ENCODE peak calls at places on chromosome 10, in seven cellular contexts. P is BE2C; D is CD4-positive, alpha-beta T cell; R is nephron progenitor cell; I is cardiac fibroblast; T is endothelial cell of umbilical vein; V is right atrium auricular region. A is an unnamed sample.

GRCh38 chr10:77043364-77043763 is 594.2 kb downstream of the KCNMA1 start:
- DNase-seq in P (no peak), D (no peak), R (no peak), I (peak), T (no peak), V (no peak), A (no peak)

GRCh38 chr10:96025566-96025965 is 17.8 kb upstream of the CCNJ start:
- DNase-seq in P (peak), D (no peak), R (peak), I (peak), T (peak), V (no peak), A (no peak)

GRCh38 chr10:113666682-113667252 is 2.9 kb upstream of the NRAP start:
- DNase-seq in P (no peak), D (no peak), R (no peak), I (peak), T (no peak), V (no peak), A (no peak)

GRCh38 chr10:1540144-1540543 is 197.2 kb downstream of the ADARB2 start:
- DNase-seq in P (no peak), D (no peak), R (no peak), I (no peak), T (no peak), V (no peak), A (no peak)

GRCh38 chr10:70846795-70847194 is 31.0 kb downstream of the SGPL1 start:
- DNase-seq in P (no peak), D (no peak), R (no peak), I (no peak), T (no peak), V (no peak), A (no peak)

GRCh38 chr10:6561552-6561951 is 18.5 kb downstream of the PRKCQ start:
- DNase-seq in P (no peak), D (no peak), R (no peak), I (no peak), T (no peak), V (no peak), A (no peak)

GRCh38 chr10:84613336-84614021 is 285.1 kb downstream of the CCSER2 start:
- DNase-seq in P (peak), D (no peak), R (peak), I (peak), T (no peak), V (no peak), A (no peak)

GRCh38 chr10:6327906-6328707 is 125.4 kb downstream of the PFKFB3 start:
- DNase-seq in P (no peak), D (no peak), R (no peak), I (no peak), T (no peak), V (no peak), A (no peak)

GRCh38 chr10:114308470-114309110 is 69.5 kb downstream of the VWA2 start:
- DNase-seq in P (no peak), D (no peak), R (no peak), I (no peak), T (no peak), V (no peak), A (no peak)

GRCh38 chr10:129713659-129714265 is 246.7 kb downstream of the MGMT start:
- DNase-seq in P (no peak), D (no peak), R (no peak), I (no peak), T (no peak), V (peak), A (no peak)

GRCh38 chr10:84333864-84334451 is 5.6 kb downstream of the CCSER2 start:
- DNase-seq in P (no peak), D (peak), R (no peak), I (peak), T (no peak), V (no peak), A (no peak)

GRCh38 chr10:129513312-129513711 is 46.3 kb downstream of the MGMT start:
- DNase-seq in P (no peak), D (no peak), R (no peak), I (no peak), T (no peak), V (peak), A (no peak)

GRCh38 chr10:6065845-6066244 is 3.7 kb upstream of the IL2RA start:
- DNase-seq in P (no peak), D (no peak), R (no peak), I (peak), T (no peak), V (no peak), A (no peak)

GRCh38 chr10:101560293-101561067 is 27.6 kb downstream of the POLL start:
- DNase-seq in P (peak), D (no peak), R (no peak), I (no peak), T (no peak), V (peak), A (no peak)

GRCh38 chr10:22606164-22606614 is 108.2 kb downstream of the PIP4K2A start:
- DNase-seq in P (no peak), D (no peak), R (no peak), I (peak), T (peak), V (no peak), A (no peak)

GRCh38 chr10:110533149-110533548 is 34.3 kb upstream of the SMC3 start:
- DNase-seq in P (no peak), D (no peak), R (peak), I (no peak), T (peak), V (no peak), A (no peak)

GRCh38 chr10:52198540-52198939 is 115.5 kb upstream of the DKK1 start:
- DNase-seq in P (no peak), D (no peak), R (no peak), I (no peak), T (no peak), V (no peak), A (no peak)

GRCh38 chr10:13949844-13950542 is 363.2 kb downstream of the PRPF18 start:
- DNase-seq in P (no peak), D (no peak), R (no peak), I (peak), T (peak), V (peak), A (peak)

GRCh38 chr10:78443900-78444571 is 410.4 kb downstream of the RPS24 start:
- DNase-seq in P (no peak), D (no peak), R (no peak), I (no peak), T (no peak), V (no peak), A (no peak)

GRCh38 chr10:122112625-122113160 is 123.7 kb downstream of the TACC2 start:
- DNase-seq in P (peak), D (no peak), R (peak), I (peak), T (peak), V (peak), A (peak)

GRCh38 chr10:48881937-48882336 is 57.7 kb downstream of the LRRC18 start:
- DNase-seq in P (no peak), D (no peak), R (no peak), I (no peak), T (no peak), V (peak), A (no peak)

GRCh38 chr10:89392974-89393373 is 551 bp downstream of the IFIT1 start:
- DNase-seq in P (no peak), D (no peak), R (no peak), I (peak), T (no peak), V (no peak), A (peak)

GRCh38 chr10:1972406-1972805 is 235.1 kb upstream of the ADARB2 start:
- DNase-seq in P (no peak), D (no peak), R (no peak), I (no peak), T (no peak), V (no peak), A (no peak)

GRCh38 chr10:91614254-91614624 is 18.6 kb downstream of the PPP1R3C start:
- DNase-seq in P (no peak), D (no peak), R (no peak), I (peak), T (no peak), V (no peak), A (peak)

GRCh38 chr10:103519798-103520197 is 26.3 kb downstream of the NEURL1 start:
- DNase-seq in P (no peak), D (no peak), R (no peak), I (no peak), T (no peak), V (no peak), A (no peak)

GRCh38 chr10:7956508-7956907 is 98.0 kb upstream of the GATA3 start:
- DNase-seq in P (no peak), D (no peak), R (no peak), I (peak), T (peak), V (no peak), A (no peak)

GRCh38 chr10:47151880-47152279 is 148.1 kb upstream of the GDF10 start:
- DNase-seq in P (no peak), D (no peak), R (no peak), I (no peak), T (no peak), V (no peak), A (no peak)

GRCh38 chr10:73590881-73591577 is at the start of gene USP54:
- DNase-seq in P (no peak), D (no peak), R (no peak), I (peak), T (peak), V (no peak), A (peak)

GRCh38 chr10:56360583-56360966 is 484 bp downstream of the ZWINT start:
- DNase-seq in P (no peak), D (no peak), R (peak), I (no peak), T (peak), V (no peak), A (no peak)

GRCh38 chr10:73586583-73586984 is 4.6 kb downstream of the USP54 start:
- DNase-seq in P (no peak), D (no peak), R (no peak), I (peak), T (peak), V (no peak), A (peak)

GRCh38 chr10:103254538-103255325 is 9.0 kb downstream of the RPEL1 start:
- DNase-seq in P (no peak), D (no peak), R (no peak), I (peak), T (no peak), V (no peak), A (no peak)

GRCh38 chr10:117250409-117250808 is 9.5 kb downstream of the SLC18A2 start:
- DNase-seq in P (no peak), D (no peak), R (no peak), I (no peak), T (no peak), V (no peak), A (no peak)

GRCh38 chr10:88110355-88110754 is 246.9 kb downstream of the PTEN start:
- DNase-seq in P (no peak), D (no peak), R (no peak), I (peak), T (peak), V (no peak), A (peak)

GRCh38 chr10:73131295-73131694 is 21.0 kb downstream of the NUDT13 start:
- DNase-seq in P (no peak), D (no peak), R (no peak), I (no peak), T (no peak), V (no peak), A (no peak)

DNA sequence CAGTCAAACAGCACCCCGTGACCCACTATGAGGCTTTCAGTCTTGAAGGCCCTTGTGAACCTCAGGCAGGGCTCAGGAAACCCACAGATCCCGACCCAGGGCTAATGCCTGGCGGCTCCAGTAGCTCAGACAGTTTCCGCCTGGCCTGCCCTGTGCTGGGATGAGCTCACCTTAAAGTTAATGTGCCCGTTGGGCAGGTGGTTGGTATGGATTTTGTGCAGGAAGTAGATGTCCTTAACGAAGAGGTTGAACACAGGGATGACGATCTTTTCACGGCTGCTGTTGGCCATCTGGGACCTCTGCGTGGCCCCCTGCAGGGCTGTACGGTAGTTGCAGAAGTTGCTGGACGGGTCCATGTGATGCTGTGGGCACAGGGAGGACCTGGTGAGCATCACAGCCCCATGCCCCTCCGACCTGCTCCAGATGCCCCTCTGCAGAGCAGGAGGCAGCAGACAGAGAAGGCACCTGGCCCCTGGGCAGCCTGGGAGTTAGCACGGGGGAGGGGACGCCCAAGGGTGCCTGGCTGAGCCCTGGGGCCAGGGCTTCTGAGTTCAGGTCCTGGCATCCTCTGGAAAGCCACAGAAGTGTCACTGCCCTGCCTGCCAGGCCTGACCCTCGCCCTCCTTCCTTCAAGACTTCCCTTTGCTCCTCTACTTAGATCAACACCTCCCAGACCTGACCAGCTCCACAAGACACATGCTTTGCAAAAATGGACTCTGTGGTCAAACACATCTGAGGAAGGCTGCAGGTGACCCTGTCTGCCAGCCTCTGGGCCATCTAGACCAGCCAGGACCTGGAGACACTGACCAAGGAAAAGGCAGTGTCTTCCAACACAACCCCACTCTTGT is 59.8 kb downstream of the CSGALNACT2 start:
- DNase-seq in P (peak), D (no peak), R (peak), I (peak), T (no peak), V (peak), A (no peak)
- TF ChIP-seq CTCF in P (peak), D (no peak), R (peak), I (peak), T (peak), V (peak), A (peak)

GRCh38 chr10:123413353-123413752 is 252.8 kb upstream of the GPR26 start:
- DNase-seq in P (no peak), D (no peak), R (no peak), I (no peak), T (no peak), V (no peak), A (no peak)
- TF ChIP-seq CTCF in P (peak), D (no peak), R (no peak), I (no peak), T (no peak), V (no peak), A (no peak)

GRCh38 chr10:74799840-74800239 is 26.6 kb upstream of the KAT6B start:
- DNase-seq in P (no peak), D (no peak), R (no peak), I (peak), T (peak), V (no peak), A (peak)

GRCh38 chr10:74792726-74793125 is 33.7 kb upstream of the KAT6B start:
- DNase-seq in P (no peak), D (no peak), R (no peak), I (no peak), T (peak), V (no peak), A (no peak)

GRCh38 chr10:74797550-74797949 is 28.9 kb upstream of the KAT6B start:
- DNase-seq in P (no peak), D (no peak), R (no peak), I (no peak), T (no peak), V (no peak), A (no peak)

DNA sequence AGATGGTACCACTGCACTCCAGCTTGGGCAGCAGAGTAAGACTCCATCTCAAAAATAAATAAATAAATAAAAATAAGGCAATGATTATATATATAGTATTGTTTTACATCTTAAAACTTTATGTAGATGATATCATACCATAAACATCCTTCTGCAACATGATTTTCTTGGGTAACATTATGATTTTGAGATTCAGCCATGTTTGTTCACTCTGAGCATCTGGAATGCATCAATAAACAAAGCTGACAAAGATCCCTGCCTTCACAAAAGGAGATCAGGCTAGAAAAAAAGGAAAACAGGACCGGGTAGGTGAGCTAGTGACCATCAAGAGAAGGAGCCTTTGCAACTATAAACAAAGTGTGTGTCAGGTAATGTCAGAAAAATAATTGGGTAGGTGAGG is 31.9 kb upstream of the KAT6B start:
- DNase-seq in P (no peak), D (no peak), R (no peak), I (no peak), T (no peak), V (no peak), A (no peak)
- TF ChIP-seq CTCF in P (no peak), D (no peak), R (no peak), I (no peak), T (no peak), V (no peak), A (no peak)

GRCh38 chr10:75314570-75314969 is 78.8 kb upstream of the COMTD1 start:
- DNase-seq in P (no peak), D (no peak), R (no peak), I (no peak), T (no peak), V (no peak), A (no peak)

GRCh38 chr10:75319274-75319673 is 82.3 kb downstream of the ZNF503 start:
- DNase-seq in P (no peak), D (no peak), R (no peak), I (no peak), T (no peak), V (no peak), A (no peak)
- TF ChIP-seq CTCF in P (no peak), D (no peak), R (no peak), I (no peak), T (no peak), V (peak), A (no peak)

GRCh38 chr10:59388577-59388976 is 26.2 kb upstream of the FAM13C start:
- DNase-seq in P (no peak), D (no peak), R (no peak), I (no peak), T (no peak), V (no peak), A (no peak)
- TF ChIP-seq CTCF in P (peak), D (no peak), R (no peak), I (no peak), T (no peak), V (no peak), A (no peak)

GRCh38 chr10:119290301-119291036 is 83.1 kb downstream of the GRK5 start:
- DNase-seq in P (no peak), D (no peak), R (no peak), I (peak), T (no peak), V (no peak), A (no peak)
- TF ChIP-seq CTCF in P (peak), D (no peak), R (no peak), I (peak), T (no peak), V (no peak), A (peak)

GRCh38 chr10:131491195-131491594 is 179.7 kb upstream of the TCERG1L start:
- DNase-seq in P (no peak), D (no peak), R (no peak), I (no peak), T (no peak), V (no peak), A (no peak)

GRCh38 chr10:131485732-131486131 is 174.2 kb upstream of the TCERG1L start:
- DNase-seq in P (no peak), D (no peak), R (no peak), I (no peak), T (no peak), V (no peak), A (no peak)

GRCh38 chr10:131492211-131492610 is 180.7 kb upstream of the TCERG1L start:
- DNase-seq in P (no peak), D (no peak), R (no peak), I (no peak), T (no peak), V (no peak), A (no peak)

DNA sequence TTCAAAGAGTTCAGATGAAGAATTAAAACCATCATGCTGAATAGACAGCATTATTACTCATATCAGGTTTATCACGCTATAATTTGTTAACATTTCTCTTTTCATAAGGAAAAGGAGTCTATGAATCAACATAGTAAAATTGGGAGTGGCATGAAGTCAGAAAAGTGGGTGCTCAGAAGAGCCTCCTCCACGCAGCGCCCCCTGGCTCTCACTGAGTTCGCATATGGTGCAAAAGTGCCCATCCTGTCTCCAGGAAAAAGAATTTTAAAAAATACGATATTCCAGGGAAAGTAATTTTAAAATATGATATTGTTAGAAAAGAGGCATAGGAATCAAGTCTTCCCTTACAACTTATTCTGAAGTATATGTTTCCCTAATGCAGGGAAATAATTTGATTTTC is 176.3 kb upstream of the TCERG1L start:
- DNase-seq in P (no peak), D (no peak), R (no peak), I (no peak), T (no peak), V (no peak), A (no peak)
- TF ChIP-seq CTCF in P (no peak), D (no peak), R (no peak), I (no peak), T (no peak), V (no peak), A (no peak)

DNA sequence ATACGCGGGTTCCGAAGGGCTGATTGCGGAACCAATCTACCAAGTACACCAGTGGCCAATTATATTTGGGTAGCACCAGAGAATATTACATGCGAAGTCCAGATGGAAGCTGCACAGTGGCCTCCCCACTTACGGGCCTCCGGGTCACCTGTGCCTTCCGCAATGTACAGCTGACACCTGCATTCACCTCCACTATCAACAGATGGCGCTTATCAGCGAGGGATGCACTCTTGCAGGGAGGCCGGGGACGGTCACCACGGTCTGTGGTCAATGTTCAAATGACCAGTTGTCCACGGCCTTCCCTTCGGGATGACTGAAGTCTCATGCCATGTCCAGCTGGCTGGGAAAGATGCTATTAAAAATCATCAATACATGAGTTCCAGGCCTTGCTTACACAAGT is 47.6 kb downstream of the SLIT1 start:
- DNase-seq in P (no peak), D (no peak), R (no peak), I (no peak), T (no peak), V (no peak), A (no peak)
- TF ChIP-seq CTCF in P (peak), D (no peak), R (peak), I (no peak), T (peak), V (no peak), A (no peak)

GRCh38 chr10:90579602-90580242 is 278.1 kb downstream of the HTR7 start:
- DNase-seq in P (no peak), D (no peak), R (no peak), I (peak), T (peak), V (no peak), A (no peak)
- TF ChIP-seq CTCF in P (no peak), D (no peak), R (no peak), I (peak), T (peak), V (no peak), A (peak)